ENCODE peak calls at places on chromosomes 4 and X, in eight cellular contexts. L is upper lobe of right lung; D is Peyer's patch; P is neural crest cell; Q is WTC11; S is CD4-positive, alpha-beta T cell; A is GM06990; Y is lower lobe of right lung. N is an unnamed sample.

GRCh38 chr4:152479428-152480026 is 56.4 kb downstream of the FBXW7 start:
- DNase-seq in L (no peak), D (no peak), P (no peak), Q (no peak), S (no peak), A (no peak), Y (no peak), N (no peak)

GRCh38 chrX:3526084-3526483 is 179.6 kb upstream of the MXRA5 start:
- DNase-seq in L (no peak), D (no peak), P (no peak), Q (no peak), S (no peak), A (no peak), Y (no peak), N (no peak)

GRCh38 chr4:170888660-170889059 is 798.9 kb upstream of the AADAT start:
- DNase-seq in L (no peak), D (no peak), P (no peak), Q (no peak), S (no peak), A (no peak), Y (no peak), N (no peak)

GRCh38 chr4:143183513-143184216 is 1.1 kb upstream of the USP38 start:
- DNase-seq in L (no peak), D (no peak), P (no peak), Q (no peak), S (no peak), A (no peak), Y (no peak), N (no peak)

GRCh38 chr4:41424541-41424940 is 113.4 kb upstream of the LIMCH1 start:
- DNase-seq in L (no peak), D (no peak), P (no peak), Q (no peak), S (no peak), A (no peak), Y (no peak), N (no peak)

GRCh38 chr4:171644430-171645057 is 168.7 kb upstream of the GALNTL6 start:
- DNase-seq in L (no peak), D (no peak), P (no peak), Q (no peak), S (no peak), A (peak), Y (no peak), N (no peak)

GRCh38 chr4:183580370-183580769 is 75.5 kb downstream of the ING2 start:
- DNase-seq in L (no peak), D (no peak), P (no peak), Q (no peak), S (no peak), A (no peak), Y (no peak), N (no peak)

GRCh38 chr4:33080262-33080661 is 2360.1 kb downstream of the PCDH7 start:
- DNase-seq in L (no peak), D (no peak), P (no peak), Q (no peak), S (no peak), A (no peak), Y (no peak), N (no peak)

GRCh38 chr4:115883862-115884261 is 770.4 kb upstream of the NDST4 start:
- DNase-seq in L (no peak), D (no peak), P (no peak), Q (no peak), S (no peak), A (no peak), Y (no peak), N (no peak)

GRCh38 chr4:13534344-13535063 is 9.8 kb downstream of the NKX3-2 start:
- DNase-seq in L (no peak), D (no peak), P (no peak), Q (no peak), S (no peak), A (no peak), Y (no peak), N (no peak)

GRCh38 chr4:30380404-30380998 is 339.7 kb upstream of the PCDH7 start:
- DNase-seq in L (no peak), D (no peak), P (peak), Q (peak), S (no peak), A (peak), Y (no peak), N (peak)

GRCh38 chr4:88613417-88613875 is 21.2 kb downstream of the HERC3 start:
- DNase-seq in L (no peak), D (peak), P (no peak), Q (no peak), S (peak), A (no peak), Y (no peak), N (peak)

GRCh38 chr4:185716008-185716976 is 95.7 kb downstream of the SORBS2 start:
- DNase-seq in L (no peak), D (no peak), P (no peak), Q (no peak), S (no peak), A (no peak), Y (peak), N (peak)

GRCh38 chrX:46903458-46904242 is 8.6 kb upstream of the JADE3 start:
- DNase-seq in L (peak), D (peak), P (peak), Q (peak), S (peak), A (peak), Y (peak), N (peak)
- TF ChIP-seq CTCF in L (peak), D (peak), P (peak), Q (no peak), S (peak), A (peak), Y (peak), N (peak)

GRCh38 chrX:46381630-46382029 is 163.6 kb downstream of the ZNF674 start:
- DNase-seq in L (no peak), D (no peak), P (peak), Q (peak), S (no peak), A (peak), Y (no peak), N (peak)
- TF ChIP-seq CTCF in L (peak), D (no peak), P (peak), Q (peak), S (no peak), A (peak), Y (peak), N (no peak)

GRCh38 chrX:96126182-96126581 is 558.5 kb upstream of the DIAPH2 start:
- DNase-seq in L (no peak), D (no peak), P (no peak), Q (no peak), S (no peak), A (no peak), Y (no peak), N (no peak)
- TF ChIP-seq CTCF in L (no peak), D (no peak), P (peak), Q (no peak), S (no peak), A (no peak), Y (no peak), N (no peak)

GRCh38 chr4:168673476-168673875 is 176.6 kb downstream of the PALLD start:
- DNase-seq in L (no peak), D (no peak), P (no peak), Q (no peak), S (no peak), A (no peak), Y (no peak), N (no peak)
- TF ChIP-seq CTCF in L (no peak), D (no peak), P (no peak), Q (no peak), S (no peak), A (no peak), Y (no peak), N (no peak)

DNA sequence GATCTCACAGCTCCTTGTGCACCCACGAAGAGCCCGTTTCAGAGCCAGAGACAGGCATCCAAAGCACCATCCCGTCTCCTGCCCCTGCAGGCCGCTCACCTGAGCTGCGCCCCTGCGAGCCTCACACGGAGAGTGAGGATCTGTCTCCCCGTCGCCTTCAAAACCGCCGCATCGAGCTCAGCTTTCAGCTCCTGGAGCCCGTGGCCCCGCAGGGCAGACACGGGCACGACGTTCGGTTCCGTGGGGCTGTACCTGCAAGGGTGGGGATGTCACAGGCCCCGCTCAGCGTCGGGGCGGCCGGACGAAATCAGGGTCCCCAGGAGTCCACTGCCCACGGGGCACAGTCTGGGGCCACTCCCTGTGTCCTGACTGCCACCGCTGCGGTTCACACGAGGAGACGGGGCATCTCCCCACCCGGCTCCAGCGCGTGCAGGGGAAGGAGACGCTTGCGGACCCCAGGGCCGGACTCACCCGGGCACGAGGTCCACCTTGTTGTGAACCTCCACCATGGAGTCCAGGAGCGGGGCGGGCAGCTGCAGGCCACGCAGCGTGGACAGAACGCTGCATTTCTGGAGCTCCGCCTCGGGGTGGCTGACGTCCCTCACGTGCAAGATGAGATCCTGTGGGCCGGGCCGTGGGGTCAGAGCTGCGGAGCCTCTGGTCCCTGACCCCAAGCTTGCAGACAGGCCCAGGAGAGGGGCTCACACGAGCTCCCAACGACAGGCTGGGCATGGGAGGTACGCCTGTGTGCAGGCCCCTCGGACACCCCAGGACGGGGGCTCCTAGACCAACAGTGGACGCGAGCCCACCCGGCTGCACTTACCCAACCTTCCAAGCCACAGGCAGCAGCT is 11.1 kb downstream of the GTPBP6 start:
- DNase-seq in L (peak), D (no peak), P (no peak), Q (no peak), S (no peak), A (no peak), Y (peak), N (no peak)
- TF ChIP-seq CTCF in L (no peak), D (no peak), P (no peak), Q (no peak), S (no peak), A (no peak), Y (no peak), N (no peak)

GRCh38 chrX:71253253-71254091 is 468 bp downstream of the ZMYM3 start:
- DNase-seq in L (peak), D (peak), P (peak), Q (peak), S (peak), A (peak), Y (peak), N (peak)
- TF ChIP-seq CTCF in L (peak), D (no peak), P (peak), Q (no peak), S (no peak), A (peak), Y (peak), N (peak)